ENCODE peak calls at places on chromosomes 13 and 19, in four cellular contexts. O is activated CD4-positive, CD25-positive, alpha-beta regulatory T cell treated with anti-CD3 and anti-CD28 coated beads, Interleukin-2, amount 50 U/mL, for 16 hours; I is RWPE1; L is GM18507. P is an unnamed sample.

GRCh38 chr13:106530209-106530906 is 5.1 kb downstream of the EFNB2 start:
- DNase-seq in O (no peak), I (no peak), L (no peak), P (no peak)

GRCh38 chr13:41492432-41493267 is 35.3 kb downstream of the RGCC start:
- DNase-seq in O (no peak), I (no peak), L (no peak), P (no peak)

GRCh38 chr19:2627855-2628254 is 74.6 kb downstream of the GNG7 start:
- DNase-seq in O (no peak), I (no peak), L (no peak), P (no peak)

GRCh38 chr19:39365531-39365930 is 23.3 kb downstream of the SAMD4B start:
- DNase-seq in O (no peak), I (no peak), L (no peak), P (no peak)

GRCh38 chr19:48484931-48485612 is 15.9 kb downstream of the CYTH2 start:
- DNase-seq in O (no peak), I (no peak), L (no peak), P (no peak)

GRCh38 chr19:12596927-12597548 is 13.6 kb downstream of the ZNF490 start:
- DNase-seq in O (no peak), I (no peak), L (no peak), P (no peak)

GRCh38 chr13:34623331-34623730 is 318.7 kb upstream of the NBEA start:
- DNase-seq in O (no peak), I (no peak), L (no peak), P (no peak)

GRCh38 chr13:51235186-51235585 is 13.0 kb downstream of the FAM124A start:
- DNase-seq in O (no peak), I (no peak), L (no peak), P (no peak)

GRCh38 chr13:51729853-51730553 is 74.0 kb downstream of the DHRS12 start:
- DNase-seq in O (no peak), I (peak), L (no peak), P (no peak)